ENCODE peak calls at places on chromosomes 12 and 14, in seven cellular contexts. U is activated T-helper 9 cell treated with anti-CD3 and anti-CD28 coated beads, Interleukin-2, amount 50 U/mL, for 16 hours; C is fibroblast of mammary gland; R is right atrium auricular region; B is non-pigmented ciliary epithelial cell; W is H7; Q is OCI-LY7. E is an unnamed sample.

GRCh38 chr12:6853626-6854025 is 1.7 kb downstream of the USP5 start:
- DNase-seq in U (no peak), C (no peak), R (no peak), B (no peak), W (no peak), Q (no peak), E (no peak)

GRCh38 chr14:56805201-56805991 is 4.9 kb downstream of the OTX2 start:
- DNase-seq in U (no peak), C (no peak), R (no peak), B (no peak), W (peak), Q (no peak), E (no peak)

GRCh38 chr14:51821822-51822221 is 38.6 kb upstream of the GNG2 start:
- DNase-seq in U (no peak), C (peak), R (no peak), B (no peak), W (no peak), Q (no peak), E (no peak)

GRCh38 chr12:115993715-115994114 is 283.8 kb downstream of the MED13L start:
- DNase-seq in U (no peak), C (no peak), R (no peak), B (no peak), W (no peak), Q (no peak), E (no peak)

GRCh38 chr12:115129727-115130126 is 445.8 kb upstream of the TBX3 start:
- DNase-seq in U (no peak), C (no peak), R (no peak), B (no peak), W (no peak), Q (no peak), E (no peak)

GRCh38 chr14:90447720-90448497 is 51.1 kb downstream of the CALM1 start:
- DNase-seq in U (no peak), C (no peak), R (no peak), B (no peak), W (no peak), Q (peak), E (no peak)

GRCh38 chr12:8951744-8952143 is 2.3 kb upstream of the M6PR start:
- DNase-seq in U (no peak), C (no peak), R (no peak), B (no peak), W (no peak), Q (no peak), E (no peak)

GRCh38 chr14:68784298-68784910 is 8.5 kb downstream of the ZFP36L1 start:
- DNase-seq in U (no peak), C (peak), R (peak), B (no peak), W (no peak), Q (no peak), E (no peak)

GRCh38 chr12:4817813-4818212 is 91.9 kb upstream of the KCNA1 start:
- DNase-seq in U (no peak), C (no peak), R (no peak), B (no peak), W (no peak), Q (no peak), E (no peak)

GRCh38 chr14:84643438-84643837 is 886.5 kb upstream of the FLRT2 start:
- DNase-seq in U (no peak), C (no peak), R (no peak), B (no peak), W (no peak), Q (no peak), E (no peak)

GRCh38 chr12:64160718-64161060 is 61.4 kb downstream of the KICS2 start:
- DNase-seq in U (no peak), C (peak), R (no peak), B (no peak), W (no peak), Q (no peak), E (no peak)